ENCODE peak calls at places on chromosomes 11 and 22, in six cellular contexts. M is HepG2, L is K562, C is H1, H is GM23338, I is WTC11. S is an unnamed sample.

GRCh38 chr11:117528061-117528780 is 200.6 kb downstream of the CEP164 start:
- DNase-seq in M (no peak), L (no peak), C (no peak), H (no peak), I (no peak), S (no peak)

GRCh38 chr22:37782340-37783168 is 25.2 kb upstream of the GCAT start:
- DNase-seq in M (peak; percentile 63), L (peak; percentile 50), C (no peak), H (no peak), I (no peak), S (no peak)

GRCh38 chr11:79691445-79691844 is 250.6 kb upstream of the TENM4 start:
- DNase-seq in M (no peak), L (no peak), C (no peak), H (no peak), I (no peak), S (no peak)

GRCh38 chr11:1425006-1425405 is 35.3 kb downstream of the BRSK2 start:
- DNase-seq in M (no peak), L (no peak), C (no peak), H (no peak), I (no peak), S (no peak)

GRCh38 chr11:762421-763072 is 14.7 kb downstream of the GATD1 start:
- DNase-seq in M (no peak), L (no peak), C (no peak), H (peak; percentile 59), I (no peak), S (no peak)

GRCh38 chr11:30741039-30741550 is 154.9 kb upstream of the MPPED2 start:
- DNase-seq in M (peak; percentile 13), L (no peak), C (no peak), H (no peak), I (no peak), S (no peak)

GRCh38 chr11:65778901-65779668 is 1.7 kb downstream of the AP5B1 start:
- DNase-seq in M (no peak), L (no peak), C (no peak), H (no peak), I (no peak), S (no peak)

GRCh38 chr11:3130269-3131071 is 34.6 kb downstream of the OSBPL5 start:
- DNase-seq in M (no peak), L (no peak), C (no peak), H (no peak), I (peak; percentile 15), S (no peak)

GRCh38 chr22:42404266-42404665 is 27.9 kb downstream of the NFAM1 start:
- DNase-seq in M (no peak), L (no peak), C (no peak), H (peak; percentile 49), I (peak; percentile 47), S (no peak)

GRCh38 chr11:91433284-91434010 is 791.2 kb upstream of the FAT3 start:
- DNase-seq in M (no peak), L (no peak), C (no peak), H (no peak), I (no peak), S (no peak)

GRCh38 chr11:131609317-131609716 is 238.9 kb downstream of the NTM start:
- DNase-seq in M (no peak), L (no peak), C (no peak), H (no peak), I (no peak), S (no peak)

GRCh38 chr11:116373545-116373944 is 399.2 kb downstream of the BUD13 start:
- DNase-seq in M (no peak), L (no peak), C (no peak), H (no peak), I (no peak), S (no peak)

GRCh38 chr11:111846640-111847039 is 24.7 kb downstream of the ALG9 start:
- DNase-seq in M (no peak), L (no peak), C (no peak), H (no peak), I (no peak), S (no peak)

GRCh38 chr22:37060801-37061610 is 9.5 kb downstream of the KCTD17 start:
- DNase-seq in M (no peak), L (no peak), C (no peak), H (no peak), I (no peak), S (no peak)

GRCh38 chr11:106249857-106250256 is 172.4 kb downstream of the AASDHPPT start:
- DNase-seq in M (no peak), L (no peak), C (no peak), H (peak; percentile 5), I (no peak), S (no peak)

GRCh38 chr11:2002042-2002776 is 4.6 kb upstream of the H19 start:
- DNase-seq in M (no peak), L (no peak), C (no peak), H (no peak), I (no peak), S (no peak)

GRCh38 chr11:128095459-128096096 is 491.8 kb downstream of the ETS1 start:
- DNase-seq in M (no peak), L (no peak), C (no peak), H (no peak), I (no peak), S (no peak)

GRCh38 chr11:4491878-4492606 is 9.6 kb downstream of the OR52K1 start:
- DNase-seq in M (no peak), L (no peak), C (no peak), H (no peak), I (no peak), S (no peak)

GRCh38 chr11:95135155-95135554 is 45.5 kb downstream of the ENDOD1 start:
- DNase-seq in M (no peak), L (no peak), C (no peak), H (no peak), I (no peak), S (no peak)

GRCh38 chr11:116732740-116733385 is 39.9 kb downstream of the BUD13 start:
- DNase-seq in M (peak; percentile 43), L (peak; percentile 79), C (peak; percentile 62), H (peak; percentile 96), I (peak; percentile 85), S (peak; percentile 20)

GRCh38 chr22:44357962-44358553 is 45.3 kb upstream of the SHISAL1 start:
- DNase-seq in M (no peak), L (no peak), C (no peak), H (no peak), I (peak; percentile 10), S (no peak)

GRCh38 chr11:128894685-128895084 is 3.5 kb downstream of the KCNJ5 start:
- DNase-seq in M (peak; percentile 8), L (peak; percentile 38), C (no peak), H (no peak), I (no peak), S (no peak)

GRCh38 chr22:46135611-46136538 is 14.5 kb upstream of the PPARA start:
- DNase-seq in M (no peak), L (no peak), C (no peak), H (no peak), I (no peak), S (no peak)

GRCh38 chr11:102846292-102846691 is 2.9 kb upstream of the MMP3 start:
- DNase-seq in M (no peak), L (no peak), C (no peak), H (no peak), I (no peak), S (no peak)

GRCh38 chr11:114060402-114061052 is 1.0 kb downstream of the ZBTB16 start:
- DNase-seq in M (no peak), L (no peak), C (no peak), H (peak; percentile 51), I (peak; percentile 38), S (no peak)

GRCh38 chr11:61950035-61950547 is at the start of gene BEST1:
- DNase-seq in M (no peak), L (no peak), C (no peak), H (no peak), I (no peak), S (no peak)

GRCh38 chr11:72349616-72350218 is 84.6 kb downstream of the CLPB start:
- DNase-seq in M (no peak), L (peak; percentile 64), C (no peak), H (no peak), I (no peak), S (no peak)
- TF ChIP-seq CREB1 in M (no peak), L (no peak), C (no peak), H (no peak), I (no peak), S (no peak)

GRCh38 chr11:42407379-42407778 is 904.4 kb upstream of the API5 start:
- DNase-seq in M (no peak), L (no peak), C (peak; percentile 70), H (peak; percentile 97), I (peak; percentile 93), S (no peak)
- TF ChIP-seq CREB1 in M (no peak), L (no peak), C (peak; percentile 11), H (no peak), I (peak; percentile 48), S (no peak)

DNA sequence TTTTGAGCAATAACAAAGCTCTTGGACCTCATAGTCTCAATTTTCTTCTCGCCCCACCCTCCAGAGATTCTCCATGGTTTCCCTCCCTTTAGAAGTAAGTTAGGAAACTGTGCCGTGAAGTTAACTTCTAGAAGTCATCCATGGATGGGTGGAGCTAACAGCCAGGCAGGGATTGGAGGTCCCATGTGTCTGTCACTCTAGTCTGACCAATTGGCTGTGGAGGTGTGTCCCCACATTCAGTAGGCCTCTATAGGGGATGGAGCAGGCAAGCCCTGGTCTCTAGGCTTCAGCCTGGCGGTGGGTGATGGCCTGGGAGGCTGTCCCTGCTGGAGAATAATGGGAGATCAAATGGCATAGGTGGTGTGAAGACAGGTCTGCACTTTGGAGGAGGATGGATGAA is 50.7 kb downstream of the TP53I11 start:
- DNase-seq in M (peak; percentile 5), L (peak; percentile 62), C (no peak), H (peak; percentile 83), I (peak; percentile 71), S (peak; percentile 11)
- TF ChIP-seq CREB1 in M (no peak), L (no peak), C (no peak), H (no peak), I (no peak), S (no peak)

GRCh38 chr11:69320326-69320725 is 26.4 kb downstream of the MYEOV start:
- DNase-seq in M (no peak), L (no peak), C (no peak), H (no peak), I (no peak), S (no peak)

GRCh38 chr11:69325446-69325845 is 31.5 kb downstream of the MYEOV start:
- DNase-seq in M (no peak), L (no peak), C (no peak), H (no peak), I (no peak), S (no peak)

GRCh38 chr11:69320756-69321741 is 27.1 kb downstream of the MYEOV start:
- DNase-seq in M (no peak), L (no peak), C (no peak), H (no peak), I (no peak), S (no peak)

GRCh38 chr11:69319255-69320106 is 25.5 kb downstream of the MYEOV start:
- DNase-seq in M (no peak), L (no peak), C (no peak), H (no peak), I (no peak), S (no peak)

GRCh38 chr11:69321877-69322350 is 28.0 kb downstream of the MYEOV start:
- DNase-seq in M (no peak), L (no peak), C (no peak), H (no peak), I (no peak), S (no peak)
- TF ChIP-seq CREB1 in M (no peak), L (no peak), C (no peak), H (no peak), I (no peak), S (no peak)

S was measured in GM12878.